ENCODE peak calls at places on chromosomes 7 and 10, in four cellular contexts. F, Q, G and P are unnamed samples.

GRCh38 chr7:50206521-50207250 is 97.8 kb upstream of the IKZF1 start:
- DNase-seq in F (no peak), Q (no peak), G (no peak), P (no peak)

GRCh38 chr7:137742051-137742450 is 104.7 kb downstream of the DGKI start:
- DNase-seq in F (no peak), Q (no peak), G (no peak), P (no peak)

GRCh38 chr10:23927926-23928325 is 281.0 kb upstream of the KIAA1217 start:
- DNase-seq in F (no peak), Q (no peak), G (no peak), P (no peak)

GRCh38 chr10:16832351-16833080 is 15.3 kb upstream of the RSU1 start:
- DNase-seq in F (no peak), Q (no peak), G (no peak), P (no peak)

GRCh38 chr7:53350241-53350640 is 314.8 kb downstream of the POM121L12 start:
- DNase-seq in F (peak; percentile 59), Q (no peak), G (no peak), P (no peak)

GRCh38 chr10:15373199-15373598 is 2.1 kb upstream of the FAM171A1 start:
- DNase-seq in F (no peak), Q (no peak), G (no peak), P (no peak)

GRCh38 chr7:22885824-22886255 is 63.2 kb upstream of the TOMM7 start:
- DNase-seq in F (no peak), Q (no peak), G (no peak), P (no peak)

GRCh38 chr10:73910401-73910763 is 550 bp upstream of the PLAU start:
- DNase-seq in F (no peak), Q (no peak), G (no peak), P (no peak)

GRCh38 chr10:81918766-81919165 is 43.8 kb downstream of the NRG3 start:
- DNase-seq in F (no peak), Q (no peak), G (no peak), P (no peak)

GRCh38 chr10:125396651-125397050 is 236.3 kb upstream of the CTBP2 start:
- DNase-seq in F (no peak), Q (no peak), G (no peak), P (no peak)

GRCh38 chr7:53397911-53398310 is 362.5 kb downstream of the POM121L12 start:
- DNase-seq in F (no peak), Q (no peak), G (no peak), P (no peak)

GRCh38 chr7:140534743-140535142 is 55.4 kb upstream of the MKRN1 start:
- DNase-seq in F (no peak), Q (no peak), G (no peak), P (no peak)

GRCh38 chr10:64648915-64649314 is 1127.7 kb downstream of the REEP3 start:
- DNase-seq in F (no peak), Q (no peak), G (no peak), P (peak; percentile 2)

GRCh38 chr10:129863231-129863663 is 100.8 kb downstream of the EBF3 start:
- DNase-seq in F (no peak), Q (no peak), G (no peak), P (no peak)

GRCh38 chr7:144629598-144629997 is 206.3 kb downstream of the TPK1 start:
- DNase-seq in F (no peak), Q (no peak), G (no peak), P (no peak)

GRCh38 chr7:149830997-149831729 is 7.0 kb upstream of the ZNF862 start:
- DNase-seq in F (no peak), Q (no peak), G (no peak), P (no peak)